ENCODE peak calls at places on chromosomes 2 and 18, in six cellular contexts. One of them, this sample, is unnamed.

GRCh38 chr2:240141736-240142135 is 1.3 kb upstream of the OTOS start:
- DNase-seq in WTC11: no peak
- DNase-seq in uterus: no peak
- DNase-seq in coronary artery: no peak
- DNase-seq in CD4-positive, alpha-beta T cell: no peak
- DNase-seq in endodermal cell: no peak
- DNase-seq in this sample: no peak

GRCh38 chr2:240498958-240499260 is 58.9 kb downstream of the ANKMY1 start:
- DNase-seq in uterus: no peak
- DNase-seq in endodermal cell: peak
- DNase-seq in WTC11: no peak
- DNase-seq in coronary artery: no peak
- DNase-seq in CD4-positive, alpha-beta T cell: no peak
- DNase-seq in this sample: peak

GRCh38 chr2:227933891-227934290 is 62.5 kb downstream of the DAW1 start:
- DNase-seq in coronary artery: no peak
- DNase-seq in CD4-positive, alpha-beta T cell: no peak
- DNase-seq in WTC11: no peak
- DNase-seq in endodermal cell: no peak
- DNase-seq in uterus: no peak
- DNase-seq in this sample: no peak

GRCh38 chr2:24276349-24276899 is 83.9 kb downstream of the ITSN2 start:
- DNase-seq in CD4-positive, alpha-beta T cell: no peak
- DNase-seq in coronary artery: no peak
- DNase-seq in endodermal cell: no peak
- DNase-seq in WTC11: no peak
- DNase-seq in uterus: no peak
- DNase-seq in this sample: no peak

GRCh38 chr18:55179460-55180195 is 220.4 kb upstream of the CCDC68 start:
- DNase-seq in uterus: no peak
- DNase-seq in coronary artery: no peak
- DNase-seq in WTC11: no peak
- DNase-seq in CD4-positive, alpha-beta T cell: no peak
- DNase-seq in endodermal cell: no peak
- DNase-seq in this sample: no peak

GRCh38 chr2:14776216-14776615 is 143.7 kb downstream of the LRATD1 start:
- DNase-seq in uterus: no peak
- DNase-seq in coronary artery: no peak
- DNase-seq in WTC11: no peak
- DNase-seq in endodermal cell: no peak
- DNase-seq in CD4-positive, alpha-beta T cell: no peak
- DNase-seq in this sample: no peak

GRCh38 chr2:128309341-128310093 is 9.2 kb downstream of the HS6ST1 start:
- DNase-seq in WTC11: no peak
- DNase-seq in endodermal cell: peak
- DNase-seq in CD4-positive, alpha-beta T cell: no peak
- DNase-seq in coronary artery: peak
- DNase-seq in uterus: peak
- DNase-seq in this sample: no peak

GRCh38 chr2:240384711-240385450 is 50.6 kb upstream of the GPC1 start:
- DNase-seq in uterus: no peak
- DNase-seq in WTC11: peak
- DNase-seq in endodermal cell: no peak
- DNase-seq in CD4-positive, alpha-beta T cell: no peak
- DNase-seq in coronary artery: no peak
- DNase-seq in this sample: no peak

GRCh38 chr2:31239842-31240198 is 5.9 kb downstream of the EHD3 start:
- DNase-seq in WTC11: no peak
- DNase-seq in CD4-positive, alpha-beta T cell: no peak
- DNase-seq in endodermal cell: peak
- DNase-seq in coronary artery: peak
- DNase-seq in uterus: peak
- DNase-seq in this sample: no peak

GRCh38 chr2:241179894-241180293 is 8.6 kb upstream of the ANO7 start:
- DNase-seq in endodermal cell: no peak
- DNase-seq in uterus: no peak
- DNase-seq in CD4-positive, alpha-beta T cell: no peak
- DNase-seq in WTC11: no peak
- DNase-seq in coronary artery: no peak
- DNase-seq in this sample: no peak

GRCh38 chr2:81576713-81577112 is 1272.2 kb upstream of the LRRTM1 start:
- DNase-seq in endodermal cell: no peak
- DNase-seq in uterus: no peak
- DNase-seq in coronary artery: no peak
- DNase-seq in CD4-positive, alpha-beta T cell: no peak
- DNase-seq in WTC11: no peak
- DNase-seq in this sample: no peak

GRCh38 chr2:72678036-72678435 is 147.8 kb downstream of the EXOC6B start:
- DNase-seq in WTC11: no peak
- DNase-seq in uterus: no peak
- DNase-seq in coronary artery: no peak
- DNase-seq in CD4-positive, alpha-beta T cell: no peak
- DNase-seq in endodermal cell: no peak
- DNase-seq in this sample: no peak

GRCh38 chr2:46970334-46971288 is 55.0 kb upstream of the MCFD2 start:
- DNase-seq in CD4-positive, alpha-beta T cell: no peak
- DNase-seq in WTC11: no peak
- DNase-seq in endodermal cell: no peak
- DNase-seq in uterus: peak
- DNase-seq in coronary artery: peak
- DNase-seq in this sample: no peak

GRCh38 chr2:220280741-220281140 is 653.3 kb downstream of the SLC4A3 start:
- DNase-seq in endodermal cell: no peak
- DNase-seq in coronary artery: no peak
- DNase-seq in WTC11: no peak
- DNase-seq in uterus: no peak
- DNase-seq in CD4-positive, alpha-beta T cell: no peak
- DNase-seq in this sample: no peak

GRCh38 chr2:10620481-10620880 is 69.3 kb downstream of the NOL10 start:
- DNase-seq in WTC11: no peak
- DNase-seq in uterus: no peak
- DNase-seq in CD4-positive, alpha-beta T cell: no peak
- DNase-seq in coronary artery: no peak
- DNase-seq in endodermal cell: no peak
- DNase-seq in this sample: no peak

GRCh38 chr2:177577075-177577474 is 184.5 kb downstream of the AGPS start:
- DNase-seq in uterus: no peak
- DNase-seq in coronary artery: no peak
- DNase-seq in endodermal cell: no peak
- DNase-seq in WTC11: no peak
- DNase-seq in CD4-positive, alpha-beta T cell: no peak
- DNase-seq in this sample: no peak

GRCh38 chr2:85710687-85711577 is 16.8 kb downstream of the GNLY start:
- DNase-seq in coronary artery: no peak
- DNase-seq in endodermal cell: no peak
- DNase-seq in WTC11: no peak
- DNase-seq in CD4-positive, alpha-beta T cell: no peak
- DNase-seq in uterus: peak
- DNase-seq in this sample: peak

GRCh38 chr2:138716183-138716582 is 64.0 kb downstream of the NXPH2 start:
- DNase-seq in CD4-positive, alpha-beta T cell: no peak
- DNase-seq in endodermal cell: peak
- DNase-seq in uterus: no peak
- DNase-seq in coronary artery: no peak
- DNase-seq in WTC11: no peak
- DNase-seq in this sample: no peak

GRCh38 chr2:134705861-134706586 is 12.8 kb downstream of the TMEM163 start:
- DNase-seq in coronary artery: no peak
- DNase-seq in WTC11: peak
- DNase-seq in uterus: no peak
- DNase-seq in CD4-positive, alpha-beta T cell: no peak
- DNase-seq in endodermal cell: peak
- DNase-seq in this sample: no peak

GRCh38 chr2:1884933-1885580 is 140.7 kb upstream of the PXDN start:
- DNase-seq in CD4-positive, alpha-beta T cell: no peak
- DNase-seq in endodermal cell: no peak
- DNase-seq in coronary artery: no peak
- DNase-seq in WTC11: no peak
- DNase-seq in uterus: no peak
- DNase-seq in this sample: no peak

GRCh38 chr2:1889099-1889650 is 144.9 kb upstream of the PXDN start:
- DNase-seq in CD4-positive, alpha-beta T cell: no peak
- DNase-seq in coronary artery: no peak
- DNase-seq in endodermal cell: no peak
- DNase-seq in WTC11: no peak
- DNase-seq in uterus: no peak
- DNase-seq in this sample: no peak

GRCh38 chr2:1886405-1886992 is 142.2 kb upstream of the PXDN start:
- DNase-seq in coronary artery: no peak
- DNase-seq in endodermal cell: peak
- DNase-seq in WTC11: peak
- DNase-seq in uterus: peak
- DNase-seq in CD4-positive, alpha-beta T cell: peak
- DNase-seq in this sample: no peak

GRCh38 chr2:1887106-1887505 is 142.8 kb upstream of the PXDN start:
- DNase-seq in CD4-positive, alpha-beta T cell: no peak
- DNase-seq in uterus: no peak
- DNase-seq in endodermal cell: no peak
- DNase-seq in coronary artery: no peak
- DNase-seq in WTC11: no peak
- DNase-seq in this sample: no peak

DNA sequence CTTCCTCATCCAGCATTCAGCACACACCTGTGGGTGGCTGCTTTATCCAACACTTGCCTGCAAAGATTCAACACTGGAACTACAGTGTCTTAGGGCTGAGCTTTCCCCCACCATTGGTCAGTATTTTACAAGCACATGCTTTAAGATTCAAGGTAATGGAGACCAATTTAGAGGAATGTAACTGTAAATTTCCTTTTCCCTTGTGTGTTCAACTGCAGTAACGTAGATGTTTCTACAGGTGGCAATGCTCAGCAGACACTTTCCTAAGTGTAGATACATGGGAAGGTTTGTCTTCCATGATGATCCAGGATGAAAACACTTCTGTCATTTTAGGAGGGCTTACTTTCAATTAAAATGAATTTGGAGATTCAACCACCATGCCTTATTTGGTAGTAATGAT is 143.6 kb upstream of the PXDN start:
- DNase-seq in coronary artery: no peak
- DNase-seq in uterus: no peak
- DNase-seq in endodermal cell: no peak
- DNase-seq in CD4-positive, alpha-beta T cell: no peak
- DNase-seq in WTC11: no peak
- DNase-seq in this sample: no peak
- TF ChIP-seq CTCF in coronary artery: no peak
- TF ChIP-seq CTCF in uterus: no peak
- TF ChIP-seq CTCF in endodermal cell: peak
- TF ChIP-seq CTCF in CD4-positive, alpha-beta T cell: no peak
- TF ChIP-seq CTCF in WTC11: no peak
- TF ChIP-seq CTCF in this sample: peak

DNA sequence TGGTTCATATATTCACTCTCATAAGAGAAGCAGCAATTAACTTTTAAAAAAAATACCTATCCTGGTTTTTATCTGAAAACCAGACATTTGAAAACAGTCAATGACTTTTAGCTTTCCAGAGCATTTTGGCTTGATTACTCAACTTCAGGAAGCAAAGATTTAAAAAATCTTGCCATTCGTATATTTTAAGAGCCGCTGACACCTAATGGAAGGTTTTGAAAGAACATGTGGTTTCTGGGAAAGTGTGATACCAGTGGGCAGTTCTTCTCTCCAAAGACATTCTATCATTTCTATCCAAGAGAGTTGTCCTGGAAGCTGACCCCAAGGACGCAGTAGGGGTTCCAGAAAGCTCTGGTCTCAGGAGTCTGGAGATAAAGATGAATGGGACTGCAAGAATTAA is 234.7 kb downstream of the TTC32 start:
- DNase-seq in uterus: no peak
- DNase-seq in endodermal cell: no peak
- DNase-seq in coronary artery: no peak
- DNase-seq in WTC11: no peak
- DNase-seq in CD4-positive, alpha-beta T cell: no peak
- DNase-seq in this sample: no peak
- TF ChIP-seq CTCF in uterus: no peak
- TF ChIP-seq CTCF in endodermal cell: peak
- TF ChIP-seq CTCF in coronary artery: no peak
- TF ChIP-seq CTCF in WTC11: no peak
- TF ChIP-seq CTCF in CD4-positive, alpha-beta T cell: no peak
- TF ChIP-seq CTCF in this sample: peak

GRCh38 chr18:46098616-46098933 is 479 bp upstream of the ATP5F1A start:
- DNase-seq in uterus: no peak
- DNase-seq in endodermal cell: no peak
- DNase-seq in coronary artery: no peak
- DNase-seq in WTC11: no peak
- DNase-seq in CD4-positive, alpha-beta T cell: no peak
- DNase-seq in this sample: no peak

GRCh38 chr18:46099463-46099862 is 1.4 kb upstream of the ATP5F1A start:
- DNase-seq in endodermal cell: peak
- DNase-seq in coronary artery: no peak
- DNase-seq in uterus: no peak
- DNase-seq in CD4-positive, alpha-beta T cell: no peak
- DNase-seq in WTC11: no peak
- DNase-seq in this sample: no peak

GRCh38 chr18:46096651-46097300 is 1.3 kb downstream of the ATP5F1A start:
- DNase-seq in uterus: no peak
- DNase-seq in CD4-positive, alpha-beta T cell: no peak
- DNase-seq in endodermal cell: peak
- DNase-seq in coronary artery: no peak
- DNase-seq in WTC11: no peak
- DNase-seq in this sample: no peak

GRCh38 chr18:46097378-46097852 is 681 bp downstream of the ATP5F1A start:
- DNase-seq in coronary artery: no peak
- DNase-seq in CD4-positive, alpha-beta T cell: no peak
- DNase-seq in WTC11: no peak
- DNase-seq in uterus: no peak
- DNase-seq in endodermal cell: no peak
- DNase-seq in this sample: no peak

DNA sequence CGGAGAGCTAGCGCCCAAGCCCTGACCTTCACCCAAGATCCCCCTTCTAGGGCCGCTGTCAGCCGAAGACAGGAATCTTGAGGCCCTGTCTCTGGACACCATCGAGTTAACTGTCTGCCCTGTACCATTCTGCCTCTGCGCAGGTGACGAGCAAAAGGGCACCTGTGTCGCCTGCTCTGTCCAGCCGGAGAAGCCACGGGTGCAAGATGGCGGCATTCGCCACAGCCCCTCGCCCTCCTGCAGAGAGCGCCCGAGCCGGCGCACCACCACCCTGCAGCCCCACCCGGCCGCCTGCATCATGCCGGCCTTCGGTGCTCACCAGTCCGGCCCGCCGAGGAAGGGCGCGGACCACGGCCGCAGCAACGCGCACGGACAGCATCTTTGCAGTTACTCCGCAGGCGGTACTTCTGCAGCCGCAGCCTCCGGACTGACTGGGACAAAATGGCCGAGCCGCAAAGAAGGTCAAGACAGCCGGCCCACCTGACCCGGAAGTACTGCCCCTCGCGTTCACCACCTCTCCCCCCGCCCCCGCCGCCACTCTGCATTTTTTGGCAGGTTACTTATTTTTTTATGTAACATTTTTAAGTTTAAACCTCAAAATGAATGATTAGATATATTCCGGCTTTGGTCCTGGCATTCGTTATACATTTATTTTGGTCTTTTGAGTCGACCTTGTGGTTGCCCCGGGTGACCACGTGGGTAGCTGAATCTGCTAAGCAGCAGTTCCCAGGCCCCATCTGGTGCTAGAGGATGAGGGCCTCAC is at the start of gene ATP5F1A:
- DNase-seq in coronary artery: peak
- DNase-seq in endodermal cell: peak
- DNase-seq in CD4-positive, alpha-beta T cell: peak
- DNase-seq in WTC11: peak
- DNase-seq in uterus: peak
- DNase-seq in this sample: peak
- TF ChIP-seq CTCF in coronary artery: no peak
- TF ChIP-seq CTCF in endodermal cell: no peak
- TF ChIP-seq CTCF in CD4-positive, alpha-beta T cell: no peak
- TF ChIP-seq CTCF in WTC11: no peak
- TF ChIP-seq CTCF in uterus: no peak
- TF ChIP-seq CTCF in this sample: no peak

GRCh38 chr2:84492571-84492970 is 23.7 kb upstream of the DNAH6 start:
- DNase-seq in WTC11: no peak
- DNase-seq in uterus: no peak
- DNase-seq in coronary artery: no peak
- DNase-seq in CD4-positive, alpha-beta T cell: no peak
- DNase-seq in endodermal cell: no peak
- DNase-seq in this sample: no peak
- TF ChIP-seq CTCF in WTC11: no peak
- TF ChIP-seq CTCF in uterus: no peak
- TF ChIP-seq CTCF in coronary artery: no peak
- TF ChIP-seq CTCF in CD4-positive, alpha-beta T cell: no peak
- TF ChIP-seq CTCF in endodermal cell: peak
- TF ChIP-seq CTCF in this sample: peak